ENCODE peak calls at places on chromosomes 4 and X, in six cellular contexts. N is fibroblast of pulmonary artery; Q is CD4-positive, alpha-beta T cell; X is dorsolateral prefrontal cortex; D is lower leg skin; I is cardiac fibroblast. J is an unnamed sample.

GRCh38 chr4:108224628-108225053 is 55.9 kb upstream of the LEF1 start:
- DNase-seq in N (peak; percentile 14), Q (no peak), X (no peak), D (no peak), I (peak; percentile 23), J (no peak)

GRCh38 chr4:60805500-60806313 is 394.4 kb upstream of the ADGRL3 start:
- DNase-seq in N (peak; percentile 61), Q (no peak), X (no peak), D (no peak), I (peak; percentile 59), J (peak; percentile 6)

GRCh38 chrX:105483011-105483410 is 262.5 kb upstream of the TEX13A start:
- DNase-seq in N (peak; percentile 86), Q (no peak), X (no peak), D (no peak), I (peak; percentile 69), J (no peak)

GRCh38 chrX:37958493-37959211 is 47.7 kb upstream of the SYTL5 start:
- DNase-seq in N (peak; percentile 9), Q (no peak), X (no peak), D (no peak), I (peak; percentile 23), J (no peak)

GRCh38 chr4:162659716-162660115 is 495.9 kb upstream of the FSTL5 start:
- DNase-seq in N (no peak), Q (no peak), X (no peak), D (no peak), I (no peak), J (no peak)

GRCh38 chr4:8928074-8928473 is 56.4 kb upstream of the HMX1 start:
- DNase-seq in N (no peak), Q (no peak), X (no peak), D (no peak), I (no peak), J (no peak)

GRCh38 chr4:106986486-106986885 is 49.6 kb downstream of the DKK2 start:
- DNase-seq in N (no peak), Q (no peak), X (no peak), D (no peak), I (no peak), J (no peak)

GRCh38 chrX:102712216-102712966 is at the start of gene GPRASP2:
- DNase-seq in N (no peak), Q (no peak), X (peak; percentile 66), D (peak; percentile 14), I (peak; percentile 29), J (peak; percentile 38)

GRCh38 chrX:38212246-38212645 is 8.4 kb downstream of the SRPX start:
- DNase-seq in N (peak; percentile 88), Q (no peak), X (no peak), D (no peak), I (peak; percentile 80), J (no peak)

GRCh38 chr4:48909697-48910096 is 3.1 kb upstream of the OCIAD2 start:
- DNase-seq in N (peak; percentile 95), Q (peak; percentile 16), X (no peak), D (no peak), I (peak; percentile 92), J (no peak)

GRCh38 chr4:126719803-126720202 is 913.0 kb upstream of the INTU start:
- DNase-seq in N (no peak), Q (no peak), X (no peak), D (no peak), I (no peak), J (no peak)

GRCh38 chrX:39336709-39337294 is 535.5 kb downstream of the MID1IP1 start:
- DNase-seq in N (no peak), Q (peak; percentile 8), X (no peak), D (peak; percentile 21), I (no peak), J (no peak)

GRCh38 chr4:76989391-76990061 is 40.0 kb downstream of the SEPTIN11 start:
- DNase-seq in N (no peak), Q (peak; percentile 52), X (no peak), D (no peak), I (no peak), J (no peak)

GRCh38 chr4:53510981-53511380 is 80.3 kb downstream of the LNX1 start:
- DNase-seq in N (peak; percentile 10), Q (no peak), X (no peak), D (no peak), I (peak; percentile 37), J (no peak)

GRCh38 chr4:101205878-101206277 is 141.4 kb downstream of the PPP3CA start:
- DNase-seq in N (peak; percentile 36), Q (peak; percentile 5), X (no peak), D (no peak), I (peak; percentile 37), J (no peak)

GRCh38 chrX:110182865-110183264 is 135.0 kb downstream of the AMMECR1 start:
- DNase-seq in N (no peak), Q (no peak), X (no peak), D (no peak), I (no peak), J (no peak)

GRCh38 chr4:37549003-37549402 is 137.2 kb downstream of the RELL1 start:
- DNase-seq in N (peak; percentile 94), Q (no peak), X (no peak), D (no peak), I (peak; percentile 76), J (no peak)
- TF ChIP-seq CTCF in N (peak; percentile 6), Q (no peak), X (no peak), D (no peak), I (no peak), J (no peak)

GRCh38 chr4:173852775-173853174 is 322.7 kb upstream of the HAND2 start:
- DNase-seq in N (no peak), Q (no peak), X (no peak), D (no peak), I (no peak), J (no peak)

GRCh38 chr4:173857828-173858227 is 327.8 kb upstream of the HAND2 start:
- DNase-seq in N (no peak), Q (no peak), X (no peak), D (no peak), I (no peak), J (no peak)

GRCh38 chr4:173859091-173859713 is 329.2 kb upstream of the HAND2 start:
- DNase-seq in N (no peak), Q (no peak), X (no peak), D (no peak), I (no peak), J (no peak)

GRCh38 chr4:173860079-173860478 is 330.1 kb upstream of the HAND2 start:
- DNase-seq in N (no peak), Q (no peak), X (no peak), D (no peak), I (no peak), J (no peak)

DNA sequence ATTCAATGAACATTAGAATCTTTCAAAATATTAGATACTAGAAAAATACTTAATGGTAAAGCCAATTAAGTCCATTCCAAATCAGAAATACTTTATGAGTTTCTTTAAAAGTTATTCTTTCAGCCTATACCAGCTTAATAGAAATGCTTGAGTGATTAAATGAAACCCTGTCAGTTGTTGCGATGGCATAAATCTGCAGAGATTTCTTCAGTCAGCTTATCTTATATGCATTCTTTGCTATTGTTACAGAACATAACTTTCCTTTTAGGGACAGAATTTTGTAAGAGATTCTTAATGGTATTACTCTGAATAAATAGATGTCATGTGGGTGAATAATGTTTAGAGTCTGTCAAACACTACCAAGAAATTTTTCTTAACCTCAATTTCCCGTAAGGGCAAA is 325.0 kb upstream of the HAND2 start:
- DNase-seq in N (peak; percentile 78), Q (no peak), X (no peak), D (no peak), I (peak; percentile 42), J (no peak)
- TF ChIP-seq CTCF in N (no peak), Q (no peak), X (no peak), D (no peak), I (no peak), J (no peak)

GRCh38 chrX:68821616-68822015 is 7.2 kb upstream of the EFNB1 start:
- DNase-seq in N (no peak), Q (no peak), X (no peak), D (no peak), I (no peak), J (no peak)

GRCh38 chrX:68824152-68824433 is 4.7 kb upstream of the EFNB1 start:
- DNase-seq in N (no peak), Q (no peak), X (no peak), D (no peak), I (no peak), J (no peak)

GRCh38 chrX:68824565-68825125 is 4.2 kb upstream of the EFNB1 start:
- DNase-seq in N (no peak), Q (no peak), X (no peak), D (no peak), I (no peak), J (no peak)

GRCh38 chrX:68822641-68823410 is 6.0 kb upstream of the EFNB1 start:
- DNase-seq in N (peak; percentile 72), Q (no peak), X (no peak), D (no peak), I (peak; percentile 77), J (peak; percentile 38)

DNA sequence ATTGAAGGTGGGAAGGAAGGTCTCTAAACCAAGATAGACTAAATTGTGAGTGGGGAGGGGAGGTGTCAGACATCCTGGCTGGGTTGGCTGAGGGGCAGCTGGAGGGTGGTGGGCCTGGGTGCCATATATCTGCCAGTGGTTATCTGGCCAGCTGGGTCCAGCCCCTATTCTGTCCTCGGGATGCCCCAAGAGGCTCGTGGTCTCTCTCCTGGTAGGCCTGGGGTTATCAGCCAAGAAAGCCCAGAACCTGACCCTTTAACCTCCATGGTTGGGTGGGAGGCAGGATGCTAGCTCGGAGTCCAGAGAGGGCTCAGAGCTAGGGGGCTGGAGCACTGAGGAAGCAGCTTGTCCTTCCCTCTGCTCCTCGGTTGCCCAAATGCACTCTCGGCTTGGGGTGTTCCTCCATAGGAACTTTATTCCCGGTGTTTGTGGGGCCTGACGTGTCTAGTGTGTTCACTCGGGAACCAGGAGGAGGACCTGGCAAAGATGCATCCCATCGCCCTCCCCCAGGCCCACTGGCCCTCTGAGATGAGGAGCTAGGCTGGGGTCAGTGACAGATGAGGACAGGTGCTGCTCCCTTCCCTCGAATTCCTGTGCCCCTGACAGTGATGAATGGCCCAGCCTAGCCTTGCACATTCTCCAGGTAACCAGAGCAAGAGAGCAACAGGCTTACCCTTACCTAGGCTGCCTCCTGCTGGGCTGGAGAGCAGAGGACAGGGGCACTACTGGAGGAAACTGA is 5.2 kb upstream of the EFNB1 start:
- DNase-seq in N (no peak), Q (no peak), X (no peak), D (no peak), I (no peak), J (no peak)
- TF ChIP-seq CTCF in N (no peak), Q (no peak), X (no peak), D (no peak), I (no peak), J (no peak)

DNA sequence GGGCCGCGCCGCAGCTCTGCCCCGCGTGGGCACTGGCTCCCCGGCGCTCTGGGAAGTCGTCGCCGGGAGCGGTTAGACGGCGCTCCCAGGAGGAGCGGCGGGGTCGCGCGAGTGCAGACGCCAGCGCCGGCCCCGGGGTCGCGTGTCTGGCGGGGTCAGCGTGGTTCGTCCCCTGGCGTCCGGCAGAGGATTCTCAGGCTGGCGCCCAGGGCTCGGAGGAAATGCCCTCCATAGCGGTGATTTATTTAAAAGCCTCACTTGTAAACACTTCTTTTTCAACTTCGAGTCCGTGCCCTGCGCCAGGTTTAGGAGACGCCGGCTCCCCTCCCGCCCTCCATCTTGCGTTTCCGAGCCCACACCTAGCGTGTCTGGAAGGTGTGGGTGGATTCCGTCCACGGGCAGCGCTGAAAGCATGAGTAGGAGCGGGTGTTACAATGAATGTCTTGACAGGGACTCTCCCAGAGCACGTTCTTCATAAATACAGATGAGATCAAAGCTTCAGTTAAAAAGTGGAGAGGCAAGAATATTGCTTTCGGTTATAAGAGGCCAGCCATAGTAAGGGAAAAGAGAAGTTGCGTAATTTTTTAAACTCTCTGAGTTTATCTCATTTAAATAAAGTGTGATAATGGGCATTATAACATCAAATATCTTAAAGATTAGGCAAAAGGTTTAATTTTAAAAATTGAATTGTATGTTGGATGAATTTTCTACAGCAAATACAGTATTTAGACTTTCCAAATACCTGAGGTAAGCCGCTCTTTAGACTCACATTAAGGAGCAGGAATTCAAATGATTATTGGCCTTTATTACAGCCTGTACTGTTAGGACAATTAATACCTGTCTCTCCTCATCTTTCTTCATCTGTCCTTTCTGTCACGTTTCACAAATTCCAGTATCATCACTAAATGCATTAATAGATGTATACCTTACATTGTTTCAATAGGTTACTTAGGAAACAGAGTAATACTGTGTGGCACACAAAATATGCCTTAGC is 863 bp downstream of the FAM241A start:
- DNase-seq in N (peak; percentile 50), Q (peak; percentile 32), X (peak; percentile 31), D (peak; percentile 23), I (peak; percentile 42), J (peak; percentile 44)
- TF ChIP-seq CTCF in N (peak; percentile 11), Q (no peak), X (no peak), D (no peak), I (peak; percentile 21), J (peak; percentile 51)

J was measured in neural crest cell.